ENCODE peak calls at places on chromosomes 16 and 17, in four cellular contexts. One of them, this sample, is unnamed.

GRCh38 chr17:82241926-82242697 is 13.3 kb downstream of the SLC16A3 start:
- DNase-seq in GM06990: peak; percentile 47
- DNase-seq in body of pancreas: peak; percentile 56
- DNase-seq in RWPE1: no peak
- DNase-seq in this sample: no peak

GRCh38 chr16:47636501-47637090 is 175.5 kb downstream of the PHKB start:
- DNase-seq in GM06990: no peak
- DNase-seq in body of pancreas: no peak
- DNase-seq in RWPE1: no peak
- DNase-seq in this sample: no peak

GRCh38 chr16:11603331-11603750 is 16.6 kb upstream of the LITAF start:
- DNase-seq in GM06990: no peak
- DNase-seq in body of pancreas: no peak
- DNase-seq in RWPE1: no peak
- DNase-seq in this sample: no peak

GRCh38 chr17:74104921-74105320 is 98.6 kb upstream of the RPL38 start:
- DNase-seq in GM06990: no peak
- DNase-seq in body of pancreas: no peak
- DNase-seq in RWPE1: no peak
- DNase-seq in this sample: no peak

GRCh38 chr17:69269174-69269998 is 40.8 kb upstream of the ABCA10 start:
- DNase-seq in GM06990: no peak
- DNase-seq in body of pancreas: no peak
- DNase-seq in RWPE1: peak; percentile 33
- DNase-seq in this sample: no peak

GRCh38 chr17:40862985-40863733 is 3.9 kb downstream of the KRT12 start:
- DNase-seq in GM06990: peak; percentile 6
- DNase-seq in body of pancreas: no peak
- DNase-seq in RWPE1: no peak
- DNase-seq in this sample: peak; percentile 82

GRCh38 chr17:41340496-41340895 is 10.1 kb downstream of the KRT33A start:
- DNase-seq in GM06990: no peak
- DNase-seq in body of pancreas: no peak
- DNase-seq in RWPE1: no peak
- DNase-seq in this sample: no peak

GRCh38 chr17:9050801-9051401 is 29.6 kb downstream of the NTN1 start:
- DNase-seq in GM06990: no peak
- DNase-seq in body of pancreas: no peak
- DNase-seq in RWPE1: peak; percentile 97
- DNase-seq in this sample: no peak

GRCh38 chr17:18919963-18920362 is 32.0 kb upstream of the SLC5A10 start:
- DNase-seq in GM06990: peak; percentile 23
- DNase-seq in body of pancreas: no peak
- DNase-seq in RWPE1: no peak
- DNase-seq in this sample: no peak

GRCh38 chr17:6912110-6913051 is 80.9 kb upstream of the TEKT1 start:
- DNase-seq in GM06990: no peak
- DNase-seq in body of pancreas: no peak
- DNase-seq in RWPE1: no peak
- DNase-seq in this sample: no peak

GRCh38 chr17:47702391-47702995 is 8.5 kb downstream of the TBKBP1 start:
- DNase-seq in GM06990: no peak
- DNase-seq in body of pancreas: no peak
- DNase-seq in RWPE1: no peak
- DNase-seq in this sample: no peak

GRCh38 chr16:87580855-87581261 is 21.4 kb upstream of the JPH3 start:
- DNase-seq in GM06990: no peak
- DNase-seq in body of pancreas: no peak
- DNase-seq in RWPE1: no peak
- DNase-seq in this sample: no peak
- TF ChIP-seq CTCF in GM06990: no peak
- TF ChIP-seq CTCF in body of pancreas: no peak
- TF ChIP-seq CTCF in RWPE1: no peak
- TF ChIP-seq CTCF in this sample: no peak

GRCh38 chr17:1058423-1059130 is 61.6 kb downstream of the TIMM22 start:
- DNase-seq in GM06990: no peak
- DNase-seq in body of pancreas: no peak
- DNase-seq in RWPE1: peak; percentile 54
- DNase-seq in this sample: peak; percentile 58
- TF ChIP-seq CTCF in GM06990: peak; percentile 51
- TF ChIP-seq CTCF in body of pancreas: peak; percentile 28
- TF ChIP-seq CTCF in RWPE1: peak; percentile 69
- TF ChIP-seq CTCF in this sample: peak; percentile 27

GRCh38 chr16:22300427-22301071 is 3.3 kb downstream of the POLR3E start:
- DNase-seq in GM06990: no peak
- DNase-seq in body of pancreas: peak; percentile 80
- DNase-seq in RWPE1: peak; percentile 33
- DNase-seq in this sample: peak; percentile 59
- TF ChIP-seq CTCF in GM06990: peak; percentile 83
- TF ChIP-seq CTCF in body of pancreas: peak; percentile 43
- TF ChIP-seq CTCF in RWPE1: peak; percentile 32
- TF ChIP-seq CTCF in this sample: peak; percentile 16

GRCh38 chr16:68843482-68844210 is at the start of gene TANGO6:
- DNase-seq in GM06990: peak; percentile 91
- DNase-seq in body of pancreas: peak; percentile 89
- DNase-seq in RWPE1: peak; percentile 73
- DNase-seq in this sample: peak; percentile 78
- TF ChIP-seq CTCF in GM06990: peak; percentile 55
- TF ChIP-seq CTCF in body of pancreas: no peak
- TF ChIP-seq CTCF in RWPE1: peak; percentile 45
- TF ChIP-seq CTCF in this sample: no peak

DNA sequence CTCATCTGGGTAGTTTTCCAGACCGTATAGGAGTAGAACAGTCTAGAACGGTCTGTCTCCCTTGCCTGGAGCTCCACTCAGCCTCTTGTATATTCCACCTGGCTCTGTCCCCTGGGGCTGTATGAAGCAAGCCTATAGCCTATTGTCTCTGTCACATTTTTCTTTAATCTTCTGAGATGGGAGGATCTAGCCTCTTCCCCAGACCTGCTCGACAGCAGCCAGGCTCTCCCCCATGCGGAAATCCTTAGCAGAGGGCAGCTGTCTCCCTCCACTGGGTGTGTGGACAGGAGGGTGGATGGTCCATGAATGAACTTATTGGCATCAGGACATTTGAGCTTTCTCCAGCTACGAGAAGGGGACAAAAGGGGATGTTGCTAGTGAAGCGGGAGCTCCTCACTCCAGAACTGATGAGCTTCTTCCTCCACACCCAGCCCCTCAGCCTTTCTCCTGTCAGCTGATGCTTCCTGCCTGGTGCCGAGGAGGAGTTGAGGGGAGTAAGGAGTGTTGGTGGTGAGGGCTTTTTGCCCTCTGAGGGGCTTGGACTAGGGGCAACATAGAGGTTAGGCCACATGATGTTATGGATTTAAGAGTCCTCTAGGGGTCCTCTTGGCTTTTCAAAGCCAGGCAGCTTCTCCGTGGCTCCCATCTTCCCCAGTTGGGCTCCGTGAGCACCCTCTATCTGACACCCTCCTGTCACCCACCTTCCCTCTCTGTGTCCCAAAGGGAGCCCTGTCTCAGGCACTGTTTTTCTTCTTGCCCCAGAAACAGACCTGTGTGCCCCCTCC is 28.0 kb downstream of the ARHGAP23 start:
- DNase-seq in GM06990: no peak
- DNase-seq in body of pancreas: no peak
- DNase-seq in RWPE1: no peak
- DNase-seq in this sample: no peak
- TF ChIP-seq CTCF in GM06990: peak; percentile 52
- TF ChIP-seq CTCF in body of pancreas: no peak
- TF ChIP-seq CTCF in RWPE1: no peak
- TF ChIP-seq CTCF in this sample: no peak

GRCh38 chr16:89293276-89294143 is 76.0 kb downstream of the ZNF778 start:
- DNase-seq in GM06990: no peak
- DNase-seq in body of pancreas: no peak
- DNase-seq in RWPE1: no peak
- DNase-seq in this sample: no peak
- TF ChIP-seq CTCF in GM06990: peak; percentile 6
- TF ChIP-seq CTCF in body of pancreas: no peak
- TF ChIP-seq CTCF in RWPE1: no peak
- TF ChIP-seq CTCF in this sample: no peak

DNA sequence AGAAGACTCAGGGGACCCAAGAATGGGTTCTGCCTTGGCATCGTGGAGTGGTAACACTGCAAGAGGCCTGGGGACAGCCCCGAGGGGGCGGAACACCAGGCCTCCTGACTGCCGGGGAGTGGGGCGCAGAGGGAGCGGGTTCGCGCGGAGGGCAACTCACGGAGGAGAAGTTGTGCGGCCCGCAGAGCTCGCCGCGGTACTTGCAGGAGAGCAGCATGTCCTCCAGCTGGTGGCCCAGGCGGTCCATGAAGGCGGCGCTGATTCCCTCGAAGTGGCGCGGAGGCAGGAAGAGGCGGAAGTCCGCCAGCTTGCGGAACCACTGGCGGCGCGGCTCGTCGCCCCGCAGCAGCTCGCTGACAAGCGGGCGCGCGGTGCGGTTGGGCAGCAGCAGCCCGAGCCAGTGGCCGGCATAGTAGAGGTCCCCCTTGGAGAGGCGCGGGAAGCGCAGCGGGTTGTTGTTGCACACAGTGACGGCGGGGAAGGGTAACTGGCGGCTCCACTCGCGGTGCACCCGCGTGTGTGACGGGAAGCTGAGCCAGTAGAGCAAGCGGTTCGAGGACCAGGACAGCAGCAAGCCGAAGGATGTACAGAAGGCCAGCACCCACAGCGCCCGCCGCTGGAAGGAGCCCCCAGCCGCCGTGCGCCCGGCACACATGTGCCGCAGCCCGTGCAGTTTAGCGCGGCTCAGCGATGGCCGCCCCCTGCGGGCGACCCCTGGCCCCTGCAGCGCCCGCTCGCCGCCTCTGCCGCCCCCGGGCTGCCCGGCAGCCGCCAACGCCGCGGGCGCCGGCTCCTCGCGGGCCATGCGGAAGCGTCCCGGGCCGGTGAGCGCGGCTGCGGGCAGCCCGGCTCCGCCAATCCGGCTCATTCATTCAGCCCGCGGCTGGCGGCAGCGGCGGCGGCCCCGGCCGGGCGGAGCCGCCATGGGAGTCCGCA is 1.6 kb downstream of the ASIC2 start:
- DNase-seq in GM06990: peak; percentile 27
- DNase-seq in body of pancreas: peak; percentile 22
- DNase-seq in RWPE1: peak; percentile 13
- DNase-seq in this sample: peak; percentile 47
- TF ChIP-seq CTCF in GM06990: no peak
- TF ChIP-seq CTCF in body of pancreas: no peak
- TF ChIP-seq CTCF in RWPE1: no peak
- TF ChIP-seq CTCF in this sample: peak; percentile 35

DNA sequence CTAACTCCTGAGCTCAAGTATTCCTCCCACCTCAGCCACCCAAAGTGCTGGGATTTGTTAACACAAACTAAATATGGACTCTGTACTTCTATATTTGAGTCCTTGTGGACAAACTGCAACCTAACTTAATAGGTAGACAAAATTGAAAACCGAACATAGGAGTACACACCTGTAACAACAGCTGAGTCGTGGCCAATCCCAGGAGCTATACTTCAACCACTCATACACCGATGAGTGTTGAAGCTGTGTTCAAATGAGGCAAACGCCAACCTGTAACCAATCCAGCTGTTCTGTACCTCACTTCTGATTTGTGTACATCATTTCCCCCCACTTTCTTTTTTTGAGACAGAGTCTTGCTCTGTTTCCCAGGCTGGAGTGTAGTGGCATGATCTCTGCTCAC is 471.5 kb upstream of the C16orf82 start:
- DNase-seq in GM06990: no peak
- DNase-seq in body of pancreas: no peak
- DNase-seq in RWPE1: no peak
- DNase-seq in this sample: no peak
- TF ChIP-seq CTCF in GM06990: no peak
- TF ChIP-seq CTCF in body of pancreas: no peak
- TF ChIP-seq CTCF in RWPE1: no peak
- TF ChIP-seq CTCF in this sample: no peak

GRCh38 chr17:65219124-65219523 is 82.0 kb downstream of the RGS9 start:
- DNase-seq in GM06990: no peak
- DNase-seq in body of pancreas: no peak
- DNase-seq in RWPE1: no peak
- DNase-seq in this sample: no peak
- TF ChIP-seq CTCF in GM06990: peak; percentile 39
- TF ChIP-seq CTCF in body of pancreas: no peak
- TF ChIP-seq CTCF in RWPE1: no peak
- TF ChIP-seq CTCF in this sample: no peak

This sample was measured in endothelial cell.